ENCODE peak calls at places on chromosomes 16 and 17, in eight cellular contexts. L is CD8-positive, alpha-beta T cell; O is right lobe of liver; Z is heart left ventricle; D is ovary; P is osteoblast; W is colonic mucosa; E is tibial artery. N is an unnamed sample.

GRCh38 chr17:10177131-10177920 is 21.1 kb downstream of the GAS7 start:
- DNase-seq in L (no peak), O (no peak), Z (no peak), D (no peak), P (no peak), W (no peak), E (no peak), N (no peak)

GRCh38 chr17:68868708-68869107 is 86.5 kb downstream of the ABCA8 start:
- DNase-seq in L (no peak), O (peak; percentile 71), Z (no peak), D (no peak), P (no peak), W (no peak), E (no peak), N (no peak)

GRCh38 chr17:61015966-61016365 is 338.3 kb downstream of the BCAS3 start:
- DNase-seq in L (no peak), O (no peak), Z (no peak), D (no peak), P (no peak), W (no peak), E (no peak), N (no peak)

GRCh38 chr17:36837616-36838272 is 99.5 kb upstream of the LHX1 start:
- DNase-seq in L (no peak), O (no peak), Z (no peak), D (no peak), P (no peak), W (no peak), E (no peak), N (no peak)

GRCh38 chr16:25747160-25747758 is 55.5 kb downstream of the HS3ST4 start:
- DNase-seq in L (no peak), O (no peak), Z (no peak), D (no peak), P (no peak), W (no peak), E (no peak), N (no peak)

GRCh38 chr17:10271004-10271620 is 72.7 kb upstream of the GAS7 start:
- DNase-seq in L (no peak), O (no peak), Z (no peak), D (no peak), P (no peak), W (no peak), E (no peak), N (no peak)

GRCh38 chr16:27824786-27825185 is 238.7 kb downstream of the GSG1L start:
- DNase-seq in L (no peak), O (no peak), Z (no peak), D (no peak), P (no peak), W (no peak), E (no peak), N (no peak)

GRCh38 chr17:77465358-77466041 is 324.7 kb downstream of the SEC14L1 start:
- DNase-seq in L (peak; percentile 86), O (peak; percentile 71), Z (peak; percentile 81), D (no peak), P (peak; percentile 97), W (peak; percentile 67), E (peak; percentile 72), N (no peak)

GRCh38 chr17:20733923-20734322 is 154.4 kb downstream of the CDRT15L2 start:
- DNase-seq in L (no peak), O (no peak), Z (no peak), D (no peak), P (no peak), W (no peak), E (no peak), N (no peak)

GRCh38 chr17:34356194-34356593 is at the start of gene CCL13:
- DNase-seq in L (no peak), O (no peak), Z (no peak), D (no peak), P (no peak), W (no peak), E (peak; percentile 43), N (no peak)

GRCh38 chr17:13587487-13588338 is 14.0 kb downstream of the HS3ST3A1 start:
- DNase-seq in L (no peak), O (no peak), Z (no peak), D (no peak), P (peak; percentile 63), W (no peak), E (no peak), N (no peak)

GRCh38 chr17:46154151-46154816 is 38.9 kb downstream of the KANSL1 start:
- DNase-seq in L (no peak), O (no peak), Z (no peak), D (no peak), P (no peak), W (no peak), E (no peak), N (no peak)

GRCh38 chr16:56860226-56861020 is 4.6 kb upstream of the SLC12A3 start:
- DNase-seq in L (no peak), O (no peak), Z (no peak), D (no peak), P (no peak), W (no peak), E (no peak), N (no peak)

GRCh38 chr17:57518587-57519118 is 226.4 kb downstream of the CCDC182 start:
- DNase-seq in L (no peak), O (no peak), Z (peak; percentile 87), D (peak; percentile 37), P (no peak), W (no peak), E (no peak), N (no peak)

GRCh38 chr16:912322-912683 is 58.5 kb downstream of the LMF1 start:
- DNase-seq in L (no peak), O (no peak), Z (peak; percentile 22), D (no peak), P (no peak), W (no peak), E (no peak), N (no peak)

GRCh38 chr16:84982434-84982833 is 28.9 kb downstream of the ZDHHC7 start:
- DNase-seq in L (peak; percentile 52), O (no peak), Z (peak; percentile 48), D (no peak), P (no peak), W (peak; percentile 71), E (no peak), N (no peak)

GRCh38 chr16:58001781-58002410 is 689 bp downstream of the USB1 start:
- DNase-seq in L (no peak), O (no peak), Z (no peak), D (no peak), P (no peak), W (no peak), E (no peak), N (no peak)
- H3K27ac ChIP-seq in L (no peak overlapping the region), O (peak overlapping the region; percentile 85), Z (no peak overlapping the region), D (peak overlapping the region; percentile 77), P (no peak overlapping the region), W (no peak overlapping the region), E (peak overlapping the region; percentile 98), N (peak overlapping the region; percentile 36)

DNA sequence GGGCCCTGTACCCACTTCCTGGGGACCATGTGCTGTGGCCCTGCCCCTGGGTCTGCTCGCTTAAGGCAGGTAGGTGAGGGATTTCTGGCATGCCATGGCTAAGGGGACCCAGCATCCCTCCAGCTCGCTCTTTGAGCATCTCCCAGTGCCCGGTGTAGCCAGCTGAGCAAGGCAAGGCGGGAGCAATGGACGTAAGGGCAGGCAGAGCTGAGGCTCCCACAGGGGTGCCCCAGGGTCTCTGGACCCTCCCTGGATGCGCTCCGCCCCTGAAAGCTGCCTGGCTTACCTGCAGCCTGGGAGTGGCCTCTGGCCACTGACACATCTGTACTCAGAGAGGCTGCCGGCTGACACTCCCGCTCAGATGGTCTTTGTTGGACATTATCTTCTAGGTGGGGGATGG is 189.9 kb downstream of the IRF8 start:
- DNase-seq in L (no peak), O (no peak), Z (no peak), D (no peak), P (no peak), W (no peak), E (no peak), N (no peak)
- H3K27ac ChIP-seq in L (no peak overlapping the region), O (no peak overlapping the region), Z (no peak overlapping the region), D (no peak overlapping the region), P (no peak overlapping the region), W (no peak overlapping the region), E (no peak overlapping the region), N (no peak overlapping the region)

DNA sequence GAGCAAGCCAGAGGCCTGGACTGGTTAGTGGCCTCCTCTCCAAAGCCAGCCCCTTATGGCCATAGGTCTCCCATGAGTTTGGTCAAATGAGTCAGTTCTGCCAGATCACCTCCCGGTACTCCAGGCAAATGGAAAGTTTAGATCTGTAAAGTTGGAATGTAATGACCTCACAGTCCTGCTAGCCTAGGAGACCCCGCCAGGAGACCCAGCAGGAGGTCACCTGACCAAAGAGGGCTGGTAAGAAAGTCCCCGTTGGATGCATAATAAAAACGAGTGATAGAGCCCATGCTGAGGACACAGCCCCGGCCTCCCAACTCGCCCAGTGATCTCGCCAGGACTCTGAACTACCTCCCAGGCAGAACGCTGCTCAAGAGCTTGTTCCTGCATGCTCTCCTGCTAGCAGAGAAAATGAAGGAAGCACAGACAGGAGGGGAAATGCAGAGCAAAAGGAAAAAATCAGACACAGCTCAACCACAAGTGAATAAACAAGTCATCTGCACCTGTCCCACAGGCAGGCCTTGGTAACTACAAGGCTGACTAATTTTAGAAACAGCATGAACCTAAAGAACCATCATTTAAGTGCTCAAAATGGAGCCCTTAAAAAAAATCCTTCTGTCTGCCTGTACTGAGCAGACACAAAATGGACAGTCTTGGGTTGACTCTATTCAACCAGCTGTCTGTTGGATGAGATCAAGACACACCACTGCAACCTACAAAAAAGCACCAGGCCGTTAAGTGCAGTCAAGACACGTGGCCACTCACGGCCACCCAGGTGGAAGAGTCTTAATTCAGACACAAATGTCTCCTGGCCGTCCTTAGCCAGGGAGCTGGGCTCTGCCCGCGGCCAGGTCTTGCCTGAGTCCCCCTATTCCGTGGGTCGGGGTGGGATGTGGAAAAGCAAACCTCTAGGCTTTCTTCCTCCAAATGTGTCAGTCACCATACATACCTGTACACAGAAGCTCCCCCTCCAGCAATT is 9.2 kb downstream of the CDIP1 start:
- DNase-seq in L (no peak), O (no peak), Z (no peak), D (no peak), P (peak; percentile 79), W (no peak), E (no peak), N (no peak)
- H3K27ac ChIP-seq in L (no peak overlapping the region), O (no peak overlapping the region), Z (no peak overlapping the region), D (no peak overlapping the region), P (no peak overlapping the region), W (no peak overlapping the region), E (no peak overlapping the region), N (peak overlapping the region; percentile 14)

DNA sequence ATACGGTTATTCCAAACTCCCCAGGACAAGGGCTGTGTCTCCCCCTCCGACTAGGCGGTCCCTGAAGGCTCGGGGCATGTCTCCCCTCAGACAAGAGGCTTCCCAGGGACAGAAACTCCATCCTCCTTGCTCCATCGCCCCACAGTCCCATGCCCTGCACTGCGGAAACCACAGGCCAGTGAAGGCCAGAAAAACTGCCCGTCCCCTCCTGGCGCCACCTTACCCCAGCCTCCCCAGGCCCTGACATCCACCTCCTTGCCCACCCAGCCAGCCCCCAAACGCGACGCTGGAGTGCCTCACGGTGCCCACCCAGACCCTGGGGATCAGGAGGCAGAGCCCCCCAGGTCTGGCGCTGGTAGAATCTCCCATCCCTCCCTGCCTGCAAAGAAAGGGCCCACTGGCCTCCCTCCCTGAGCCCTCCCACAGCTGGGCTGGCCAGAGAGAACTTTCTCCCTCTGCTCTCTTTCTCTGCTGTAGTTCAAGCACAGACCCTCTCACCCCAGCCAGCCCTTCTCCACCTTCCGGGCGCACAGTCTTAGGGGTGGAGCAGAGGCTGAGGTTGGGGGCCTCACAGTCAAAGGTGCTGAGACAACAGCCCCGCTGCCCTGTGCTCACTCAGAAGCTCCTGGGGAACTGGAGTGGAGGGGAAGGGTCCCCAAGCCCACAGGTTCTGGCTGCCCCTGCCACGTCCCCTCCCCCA is 30.7 kb upstream of the KRT17 start:
- DNase-seq in L (no peak), O (no peak), Z (no peak), D (no peak), P (peak; percentile 29), W (no peak), E (no peak), N (no peak)
- H3K27ac ChIP-seq in L (no peak overlapping the region), O (no peak overlapping the region), Z (no peak overlapping the region), D (no peak overlapping the region), P (no peak overlapping the region), W (peak overlapping the region; percentile 96), E (no peak overlapping the region), N (no peak overlapping the region)